ENCODE peak calls at places on chromosomes 6 and 20, in seven cellular contexts. D is body of pancreas; O is fibroblast of mammary gland; X is stimulated activated naive B cell treated with anti-CD40 and anti-IgM and Interleukin-4, amounts not matched to agents 10 μg/mL and 1 μg/mL and 100 μg/mL, for 72 hours; M is prostate gland; N is naive thymus-derived CD8-positive, alpha-beta T cell; Y is activated CD4-positive, alpha-beta T cell treated with anti-CD3 and anti-CD28 coated beads, Interleukin-2, amount 50 U/mL, for 48 hours. U is an unnamed sample.

GRCh38 chr6:168147205-168147738 is 68.3 kb upstream of the FRMD1 start:
- DNase-seq in D (no peak), O (no peak), X (no peak), M (no peak), N (no peak), Y (no peak), U (no peak)

GRCh38 chr20:4375881-4376280 is 345.8 kb upstream of the PRND start:
- DNase-seq in D (no peak), O (peak), X (no peak), M (no peak), N (no peak), Y (no peak), U (no peak)

GRCh38 chr6:77463308-77463880 is at the start of gene HTR1B:
- DNase-seq in D (no peak), O (no peak), X (no peak), M (no peak), N (no peak), Y (no peak), U (no peak)

GRCh38 chr20:52577696-52578095 is 386.1 kb upstream of the ZFP64 start:
- DNase-seq in D (no peak), O (no peak), X (no peak), M (no peak), N (no peak), Y (no peak), U (no peak)

GRCh38 chr20:1304711-1305515 is 24.0 kb downstream of the SDCBP2 start:
- DNase-seq in D (no peak), O (no peak), X (no peak), M (no peak), N (peak), Y (no peak), U (no peak)

GRCh38 chr20:39282619-39283092 is 320.5 kb downstream of the DHX35 start:
- DNase-seq in D (peak), O (no peak), X (no peak), M (peak), N (no peak), Y (no peak), U (no peak)

GRCh38 chr6:145815351-145815772 is 767 bp upstream of the FBXO30 start:
- DNase-seq in D (no peak), O (peak), X (no peak), M (no peak), N (no peak), Y (no peak), U (peak)

GRCh38 chr20:37335642-37336368 is 10.1 kb upstream of the SRC start:
- DNase-seq in D (no peak), O (peak), X (peak), M (no peak), N (peak), Y (no peak), U (no peak)

GRCh38 chr6:81326856-81327561 is 425.5 kb downstream of the TENT5A start:
- DNase-seq in D (no peak), O (peak), X (no peak), M (no peak), N (no peak), Y (no peak), U (peak)

GRCh38 chr6:99344289-99344688 is 5.2 kb downstream of the FAXC start:
- DNase-seq in D (no peak), O (peak), X (no peak), M (no peak), N (no peak), Y (no peak), U (no peak)

GRCh38 chr6:168152306-168152963 is 73.4 kb upstream of the FRMD1 start:
- DNase-seq in D (no peak), O (no peak), X (no peak), M (no peak), N (no peak), Y (no peak), U (no peak)

GRCh38 chr20:63522981-63523611 is 2.5 kb downstream of the PPDPF start:
- DNase-seq in D (peak), O (no peak), X (no peak), M (no peak), N (peak), Y (no peak), U (no peak)

GRCh38 chr6:42292002-42292735 is 74.5 kb upstream of the MRPS10 start:
- DNase-seq in D (no peak), O (peak), X (no peak), M (no peak), N (no peak), Y (peak), U (peak)